ENCODE peak calls at places on chromosome 1, in nine cellular contexts. K, H, X, Q, P, W, J, E and G are unnamed samples.

GRCh38 chr1:55774446-55774845 is 559.3 kb upstream of the USP24 start:
- DNase-seq in P (no peak), X (no peak), H (no peak), Q (peak), J (no peak), W (no peak), K (no peak), E (no peak), G (no peak)

GRCh38 chr1:201110616-201111015 is 1.6 kb downstream of the CACNA1S start:
- DNase-seq in E (no peak), X (no peak), K (no peak), P (no peak), H (no peak), W (no peak), J (no peak), Q (no peak), G (no peak)

GRCh38 chr1:17045623-17046022 is 8.2 kb downstream of the SDHB start:
- DNase-seq in E (no peak), K (no peak), J (no peak), W (no peak), P (no peak), X (no peak), Q (no peak), H (no peak), G (no peak)

GRCh38 chr1:235018720-235019444 is 109.8 kb downstream of the TOMM20 start:
- DNase-seq in H (no peak), J (no peak), W (no peak), K (no peak), Q (no peak), E (peak), P (peak), X (no peak), G (no peak)

GRCh38 chr1:118333601-118334241 is 148.7 kb upstream of the SPAG17 start:
- DNase-seq in Q (no peak), X (no peak), J (no peak), E (no peak), W (no peak), H (no peak), K (no peak), P (no peak), G (no peak)

GRCh38 chr1:178774263-178774662 is 49.2 kb downstream of the RALGPS2 start:
- DNase-seq in H (no peak), P (peak), Q (peak), K (no peak), W (peak), J (peak), X (no peak), E (no peak), G (peak)

GRCh38 chr1:219120625-219121544 is 52.8 kb upstream of the LYPLAL1 start:
- DNase-seq in K (no peak), P (no peak), J (no peak), H (no peak), Q (no peak), W (peak), X (no peak), E (no peak), G (no peak)

GRCh38 chr1:101592861-101593260 is 356.0 kb downstream of the S1PR1 start:
- DNase-seq in H (no peak), W (no peak), P (no peak), E (no peak), X (no peak), Q (peak), K (no peak), J (no peak), G (no peak)

GRCh38 chr1:37410080-37410479 is 64.3 kb upstream of the ZC3H12A start:
- DNase-seq in H (no peak), Q (no peak), K (no peak), P (no peak), J (no peak), X (no peak), W (no peak), E (no peak), G (no peak)

GRCh38 chr1:197130677-197131304 is 15.7 kb downstream of the ASPM start:
- DNase-seq in W (peak), H (peak), Q (no peak), E (no peak), P (peak), J (peak), K (no peak), X (no peak), G (no peak)

GRCh38 chr1:117546467-117546866 is 59.4 kb upstream of the TENT5C start:
- DNase-seq in E (no peak), H (no peak), K (no peak), W (no peak), J (no peak), Q (no peak), P (no peak), X (no peak), G (no peak)